ENCODE peak calls at places on chromosomes 12 and 14, in four cellular contexts. A is heart left ventricle, B is mesenchymal stem cell, G is lower lobe of right lung. K is an unnamed sample.

GRCh38 chr12:19177754-19178153 is 48.2 kb downstream of the PLEKHA5 start:
- DNase-seq in A (no peak), B (peak), G (no peak), K (no peak)

GRCh38 chr14:77458249-77458950 is 507 bp downstream of the AHSA1 start:
- DNase-seq in A (peak), B (peak), G (peak), K (no peak)

GRCh38 chr12:101076940-101077351 is 133.1 kb downstream of the SLC5A8 start:
- DNase-seq in A (no peak), B (peak), G (no peak), K (no peak)

GRCh38 chr14:77157716-77158115 is 16.1 kb upstream of the ZDHHC22 start:
- DNase-seq in A (no peak), B (no peak), G (no peak), K (no peak)

GRCh38 chr14:94129111-94129757 is at the start of gene IFI27L2:
- DNase-seq in A (peak), B (peak), G (peak), K (peak)

GRCh38 chr12:67728296-67728666 is 79.7 kb downstream of the DYRK2 start:
- DNase-seq in A (no peak), B (no peak), G (no peak), K (no peak)

GRCh38 chr12:118780939-118781338 is 200.4 kb upstream of the SRRM4 start:
- DNase-seq in A (no peak), B (no peak), G (no peak), K (no peak)

GRCh38 chr14:96592591-96593388 is 90.6 kb downstream of the PAPOLA start:
- DNase-seq in A (peak), B (no peak), G (peak), K (peak)

GRCh38 chr12:14934511-14934910 is 3.8 kb downstream of the ERP27 start:
- DNase-seq in A (no peak), B (no peak), G (no peak), K (no peak)

GRCh38 chr14:102525213-102526143 is 15.9 kb upstream of the ANKRD9 start:
- DNase-seq in A (no peak), B (peak), G (no peak), K (peak)

GRCh38 chr12:49880756-49881390 is 22.8 kb downstream of the FAIM2 start:
- DNase-seq in A (no peak), B (peak), G (no peak), K (peak)

GRCh38 chr12:13196302-13196921 is at the start of gene EMP1:
- DNase-seq in A (peak), B (peak), G (peak), K (peak)

GRCh38 chr14:106790189-106791036 is 1264.0 kb downstream of the TMEM121 start:
- DNase-seq in A (no peak), B (no peak), G (peak), K (peak)

GRCh38 chr12:127810026-127810425 is 456.9 kb upstream of the TMEM132C start:
- DNase-seq in A (no peak), B (peak), G (no peak), K (no peak)

GRCh38 chr14:101480022-101480746 is 81.1 kb upstream of the DIO3 start:
- DNase-seq in A (no peak), B (no peak), G (peak), K (peak)

GRCh38 chr12:13039557-13039956 is 4.6 kb upstream of the FAM234B start:
- DNase-seq in A (no peak), B (no peak), G (no peak), K (no peak)

GRCh38 chr14:94751956-94752355 is 18.0 kb downstream of the GSC start:
- DNase-seq in A (no peak), B (no peak), G (no peak), K (no peak)

GRCh38 chr12:121443193-121443829 is 43.4 kb downstream of the RNF34 start:
- DNase-seq in A (peak), B (peak), G (peak), K (peak)

GRCh38 chr14:65551019-65551643 is 138.6 kb downstream of the FUT8 start:
- DNase-seq in A (no peak), B (no peak), G (no peak), K (no peak)

GRCh38 chr12:25590021-25590721 is 37.1 kb upstream of the LMNTD1 start:
- DNase-seq in A (no peak), B (no peak), G (no peak), K (no peak)

GRCh38 chr12:31279525-31279924 is 46.4 kb downstream of the SINHCAF start:
- DNase-seq in A (no peak), B (no peak), G (no peak), K (no peak)

GRCh38 chr12:31275491-31275890 is 50.5 kb downstream of the SINHCAF start:
- DNase-seq in A (no peak), B (no peak), G (no peak), K (no peak)

GRCh38 chr12:31277081-31277480 is 48.9 kb downstream of the SINHCAF start:
- DNase-seq in A (no peak), B (no peak), G (no peak), K (no peak)

GRCh38 chr12:31278445-31279242 is 47.3 kb downstream of the SINHCAF start:
- DNase-seq in A (no peak), B (no peak), G (no peak), K (no peak)

GRCh38 chr12:31280183-31280582 is 45.8 kb downstream of the SINHCAF start:
- DNase-seq in A (no peak), B (no peak), G (no peak), K (no peak)
- H3K27ac ChIP-seq in A (no peak), B (no peak), G (no peak), K (no peak)

DNA sequence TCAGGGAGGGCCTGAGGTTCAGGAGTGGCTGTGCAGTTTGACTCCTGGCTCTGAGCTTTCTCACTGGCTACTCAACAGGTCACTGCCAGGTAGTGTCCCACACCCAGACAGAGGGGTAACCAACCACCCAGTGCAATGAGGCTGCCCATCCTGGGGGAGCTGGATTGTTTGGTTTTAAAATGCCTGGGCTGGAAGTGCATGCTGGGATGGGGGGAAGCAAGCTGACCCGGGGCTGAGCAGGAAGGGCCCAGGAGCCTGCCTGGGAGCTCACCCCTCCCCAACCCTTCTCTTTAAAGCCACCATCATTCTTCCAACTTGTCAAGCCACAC is 12.6 kb upstream of the ABHD12B start:
- DNase-seq in A (no peak), B (no peak), G (no peak), K (no peak)
- H3K27ac ChIP-seq in A (peak), B (no peak), G (peak), K (peak)

GRCh38 chr14:52950410-52950897 is 396 bp downstream of the FERMT2 start:
- DNase-seq in A (peak), B (peak), G (peak), K (peak)
- H3K27ac ChIP-seq in A (peak), B (peak), G (peak), K (peak)

GRCh38 chr12:96256672-96257361 is 62.6 kb downstream of the ELK3 start:
- DNase-seq in A (no peak), B (no peak), G (no peak), K (no peak)
- H3K27ac ChIP-seq in A (no peak), B (no peak), G (no peak), K (no peak)

DNA sequence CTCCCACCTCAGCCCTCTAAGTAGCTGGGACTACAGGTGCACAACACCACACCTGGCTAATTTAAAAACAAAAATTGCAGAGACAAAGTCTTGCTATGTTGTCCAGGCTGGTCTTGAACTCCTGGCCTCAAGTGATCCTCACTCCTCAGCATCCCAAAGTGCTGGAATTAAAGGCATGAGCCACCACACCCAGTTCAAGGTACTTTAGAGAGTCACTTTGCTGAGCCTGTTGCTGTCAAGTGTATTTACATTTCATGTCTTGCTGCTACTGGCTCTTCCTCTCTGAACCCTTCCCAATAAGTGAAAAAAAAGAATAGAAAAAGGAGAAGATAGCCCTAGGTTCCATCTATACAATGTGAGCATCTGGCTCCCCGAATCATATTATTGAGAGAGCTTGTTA is 38.4 kb downstream of the SLCO1A2 start:
- DNase-seq in A (no peak), B (no peak), G (no peak), K (no peak)
- H3K27ac ChIP-seq in A (no peak), B (no peak), G (no peak), K (no peak)

GRCh38 chr12:1465990-1466389 is 128.4 kb downstream of the FBXL14 start:
- DNase-seq in A (no peak), B (no peak), G (no peak), K (no peak)

GRCh38 chr12:1469063-1469462 is 125.3 kb downstream of the FBXL14 start:
- DNase-seq in A (no peak), B (no peak), G (no peak), K (no peak)

GRCh38 chr12:1463073-1463905 is 131.1 kb downstream of the FBXL14 start:
- DNase-seq in A (no peak), B (no peak), G (no peak), K (no peak)

GRCh38 chr12:1466481-1467260 is 127.7 kb downstream of the FBXL14 start:
- DNase-seq in A (no peak), B (no peak), G (no peak), K (no peak)

DNA sequence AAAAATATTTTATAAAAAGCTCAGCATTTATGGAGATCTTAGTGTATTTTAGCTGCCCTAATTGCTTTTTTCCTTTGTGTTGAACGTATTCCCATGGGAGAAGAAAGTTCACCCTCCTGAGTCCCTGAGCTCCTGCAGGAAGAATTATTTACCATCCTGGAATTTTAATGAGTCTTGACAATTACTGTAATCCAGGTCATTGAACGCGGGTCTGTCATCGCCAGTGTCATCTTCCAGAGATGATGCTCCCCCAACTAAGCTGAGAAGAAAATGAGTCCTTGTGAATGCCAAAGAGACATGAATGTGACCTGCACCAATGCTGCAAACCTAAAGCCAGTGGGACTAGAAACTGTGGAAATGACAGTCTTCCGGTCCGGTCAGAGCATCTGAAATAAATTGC is 129.5 kb downstream of the FBXL14 start:
- DNase-seq in A (no peak), B (no peak), G (no peak), K (no peak)
- H3K27ac ChIP-seq in A (no peak), B (no peak), G (no peak), K (no peak)

GRCh38 chr14:67551123-67551522 is 18.0 kb downstream of the PLEKHH1 start:
- DNase-seq in A (no peak), B (no peak), G (no peak), K (no peak)
- H3K27ac ChIP-seq in A (no peak), B (no peak), G (no peak), K (no peak)

K was measured in kidney.